ENCODE peak calls at places on chromosomes 16 and 17, in ten cellular contexts. One of them, this sample, is unnamed.

GRCh38 chr17:76527430-76528111 is 9.9 kb downstream of the CYGB start:
- DNase-seq in right lobe of liver: no peak
- DNase-seq in brain microvascular endothelial cell: peak
- DNase-seq in lung: peak
- DNase-seq in A549: no peak
- DNase-seq in RWPE2: peak
- DNase-seq in cardiac muscle cell: no peak
- DNase-seq in Caco-2: no peak
- DNase-seq in PC-9: peak
- DNase-seq in AG04449: no peak
- DNase-seq in this sample: no peak

GRCh38 chr17:265726-266125 is 84.3 kb upstream of the DOC2B start:
- DNase-seq in cardiac muscle cell: no peak
- DNase-seq in lung: no peak
- DNase-seq in right lobe of liver: peak
- DNase-seq in A549: no peak
- DNase-seq in brain microvascular endothelial cell: no peak
- DNase-seq in PC-9: no peak
- DNase-seq in RWPE2: peak
- DNase-seq in AG04449: no peak
- DNase-seq in Caco-2: peak
- DNase-seq in this sample: no peak

GRCh38 chr16:27599606-27600005 is 49.7 kb downstream of the KATNIP start:
- DNase-seq in AG04449: no peak
- DNase-seq in Caco-2: no peak
- DNase-seq in lung: no peak
- DNase-seq in PC-9: no peak
- DNase-seq in brain microvascular endothelial cell: no peak
- DNase-seq in A549: no peak
- DNase-seq in RWPE2: no peak
- DNase-seq in cardiac muscle cell: no peak
- DNase-seq in right lobe of liver: no peak
- DNase-seq in this sample: no peak

GRCh38 chr17:31390748-31391495 is 553 bp upstream of the RAB11FIP4 start:
- DNase-seq in A549: no peak
- DNase-seq in brain microvascular endothelial cell: no peak
- DNase-seq in right lobe of liver: no peak
- DNase-seq in Caco-2: no peak
- DNase-seq in RWPE2: peak
- DNase-seq in lung: no peak
- DNase-seq in PC-9: no peak
- DNase-seq in AG04449: no peak
- DNase-seq in cardiac muscle cell: no peak
- DNase-seq in this sample: no peak

GRCh38 chr16:52318259-52319008 is 228.5 kb downstream of the TOX3 start:
- DNase-seq in A549: no peak
- DNase-seq in cardiac muscle cell: no peak
- DNase-seq in RWPE2: no peak
- DNase-seq in lung: no peak
- DNase-seq in PC-9: no peak
- DNase-seq in AG04449: no peak
- DNase-seq in right lobe of liver: no peak
- DNase-seq in Caco-2: no peak
- DNase-seq in brain microvascular endothelial cell: no peak
- DNase-seq in this sample: no peak

GRCh38 chr16:82603784-82604411 is 22.9 kb upstream of the CDH13 start:
- DNase-seq in right lobe of liver: peak
- DNase-seq in AG04449: peak
- DNase-seq in Caco-2: peak
- DNase-seq in brain microvascular endothelial cell: peak
- DNase-seq in PC-9: no peak
- DNase-seq in A549: no peak
- DNase-seq in cardiac muscle cell: peak
- DNase-seq in lung: no peak
- DNase-seq in RWPE2: no peak
- DNase-seq in this sample: no peak

GRCh38 chr17:78013683-78014467 is 55.4 kb downstream of the TNRC6C start:
- DNase-seq in lung: peak
- DNase-seq in right lobe of liver: no peak
- DNase-seq in A549: peak
- DNase-seq in AG04449: peak
- DNase-seq in RWPE2: no peak
- DNase-seq in brain microvascular endothelial cell: peak
- DNase-seq in Caco-2: peak
- DNase-seq in PC-9: peak
- DNase-seq in cardiac muscle cell: peak
- DNase-seq in this sample: peak

GRCh38 chr17:45574376-45574775 is 83.9 kb upstream of the PLEKHM1 start:
- DNase-seq in lung: no peak
- DNase-seq in Caco-2: no peak
- DNase-seq in AG04449: peak
- DNase-seq in right lobe of liver: no peak
- DNase-seq in RWPE2: no peak
- DNase-seq in brain microvascular endothelial cell: peak
- DNase-seq in cardiac muscle cell: no peak
- DNase-seq in A549: no peak
- DNase-seq in PC-9: no peak
- DNase-seq in this sample: no peak

GRCh38 chr17:1673041-1673790 is 11.5 kb downstream of the PRPF8 start:
- DNase-seq in AG04449: no peak
- DNase-seq in lung: no peak
- DNase-seq in right lobe of liver: no peak
- DNase-seq in PC-9: peak
- DNase-seq in RWPE2: no peak
- DNase-seq in A549: no peak
- DNase-seq in Caco-2: no peak
- DNase-seq in cardiac muscle cell: no peak
- DNase-seq in brain microvascular endothelial cell: no peak
- DNase-seq in this sample: no peak

GRCh38 chr17:77963441-77963840 is 4.9 kb downstream of the TNRC6C start:
- DNase-seq in Caco-2: no peak
- DNase-seq in right lobe of liver: no peak
- DNase-seq in A549: no peak
- DNase-seq in AG04449: peak
- DNase-seq in lung: no peak
- DNase-seq in PC-9: no peak
- DNase-seq in brain microvascular endothelial cell: peak
- DNase-seq in cardiac muscle cell: peak
- DNase-seq in RWPE2: no peak
- DNase-seq in this sample: no peak

GRCh38 chr17:3505008-3505407 is 29.2 kb downstream of the ASPA start:
- DNase-seq in Caco-2: no peak
- DNase-seq in lung: no peak
- DNase-seq in RWPE2: no peak
- DNase-seq in right lobe of liver: no peak
- DNase-seq in PC-9: no peak
- DNase-seq in cardiac muscle cell: no peak
- DNase-seq in A549: no peak
- DNase-seq in AG04449: no peak
- DNase-seq in brain microvascular endothelial cell: no peak
- DNase-seq in this sample: no peak

GRCh38 chr17:3497101-3497500 is 21.3 kb downstream of the ASPA start:
- DNase-seq in A549: no peak
- DNase-seq in PC-9: no peak
- DNase-seq in lung: no peak
- DNase-seq in RWPE2: no peak
- DNase-seq in right lobe of liver: no peak
- DNase-seq in brain microvascular endothelial cell: no peak
- DNase-seq in Caco-2: no peak
- DNase-seq in cardiac muscle cell: no peak
- DNase-seq in AG04449: no peak
- DNase-seq in this sample: no peak

GRCh38 chr17:3506054-3506453 is 30.3 kb downstream of the ASPA start:
- DNase-seq in A549: no peak
- DNase-seq in PC-9: no peak
- DNase-seq in AG04449: no peak
- DNase-seq in right lobe of liver: peak
- DNase-seq in Caco-2: no peak
- DNase-seq in brain microvascular endothelial cell: no peak
- DNase-seq in cardiac muscle cell: no peak
- DNase-seq in lung: no peak
- DNase-seq in RWPE2: no peak
- DNase-seq in this sample: no peak

DNA sequence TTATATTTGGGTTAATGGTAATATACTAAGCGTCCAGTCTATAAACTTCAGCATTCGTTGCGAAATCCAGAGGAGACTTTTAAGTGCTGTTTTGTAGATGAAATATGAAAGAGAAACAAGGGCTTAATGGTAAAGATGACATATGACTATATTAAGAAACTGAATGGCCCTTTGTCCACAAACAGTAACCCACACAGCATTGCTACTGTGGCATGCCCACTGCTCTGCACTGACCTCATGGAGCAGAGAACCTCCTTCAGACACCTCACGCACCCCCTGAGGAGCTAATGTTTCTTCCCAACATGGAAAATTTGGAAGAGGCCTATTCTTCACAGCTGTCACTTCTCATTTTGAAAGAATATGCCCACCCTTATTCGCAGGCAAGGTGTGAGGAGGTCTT is 26.7 kb downstream of the ASPA start:
- DNase-seq in PC-9: no peak
- DNase-seq in AG04449: no peak
- DNase-seq in A549: no peak
- DNase-seq in cardiac muscle cell: no peak
- DNase-seq in lung: no peak
- DNase-seq in Caco-2: no peak
- DNase-seq in RWPE2: no peak
- DNase-seq in right lobe of liver: no peak
- DNase-seq in brain microvascular endothelial cell: no peak
- DNase-seq in this sample: no peak
- H3K4me3 ChIP-seq in PC-9: no peak
- H3K4me3 ChIP-seq in AG04449: no peak
- H3K4me3 ChIP-seq in A549: no peak
- H3K4me3 ChIP-seq in cardiac muscle cell: no peak
- H3K4me3 ChIP-seq in lung: no peak
- H3K4me3 ChIP-seq in Caco-2: no peak
- H3K4me3 ChIP-seq in RWPE2: no peak
- H3K4me3 ChIP-seq in right lobe of liver: no peak
- H3K4me3 ChIP-seq in brain microvascular endothelial cell: no peak
- H3K4me3 ChIP-seq in this sample: no peak

GRCh38 chr16:54931041-54931756 is 534 bp downstream of the IRX5 start:
- DNase-seq in AG04449: no peak
- DNase-seq in right lobe of liver: peak
- DNase-seq in A549: peak
- DNase-seq in Caco-2: no peak
- DNase-seq in lung: no peak
- DNase-seq in PC-9: no peak
- DNase-seq in brain microvascular endothelial cell: no peak
- DNase-seq in RWPE2: no peak
- DNase-seq in cardiac muscle cell: peak
- DNase-seq in this sample: no peak

GRCh38 chr16:54931757-54932660 is 1.3 kb downstream of the IRX5 start:
- DNase-seq in right lobe of liver: no peak
- DNase-seq in lung: no peak
- DNase-seq in AG04449: no peak
- DNase-seq in RWPE2: no peak
- DNase-seq in PC-9: no peak
- DNase-seq in Caco-2: no peak
- DNase-seq in cardiac muscle cell: peak
- DNase-seq in A549: no peak
- DNase-seq in brain microvascular endothelial cell: no peak
- DNase-seq in this sample: no peak

GRCh38 chr16:54928421-54929089 is 2.1 kb upstream of the IRX5 start:
- DNase-seq in RWPE2: no peak
- DNase-seq in PC-9: peak
- DNase-seq in lung: peak
- DNase-seq in cardiac muscle cell: no peak
- DNase-seq in brain microvascular endothelial cell: no peak
- DNase-seq in right lobe of liver: peak
- DNase-seq in Caco-2: peak
- DNase-seq in AG04449: no peak
- DNase-seq in A549: peak
- DNase-seq in this sample: peak

GRCh38 chr16:54929090-54930033 is 1.3 kb upstream of the IRX5 start:
- DNase-seq in lung: peak
- DNase-seq in PC-9: peak
- DNase-seq in cardiac muscle cell: peak
- DNase-seq in Caco-2: peak
- DNase-seq in right lobe of liver: peak
- DNase-seq in AG04449: peak
- DNase-seq in brain microvascular endothelial cell: peak
- DNase-seq in A549: peak
- DNase-seq in RWPE2: peak
- DNase-seq in this sample: peak

GRCh38 chr16:54930034-54930938 is at the start of gene IRX5:
- DNase-seq in RWPE2: peak
- DNase-seq in right lobe of liver: peak
- DNase-seq in lung: peak
- DNase-seq in brain microvascular endothelial cell: peak
- DNase-seq in PC-9: peak
- DNase-seq in AG04449: peak
- DNase-seq in Caco-2: peak
- DNase-seq in A549: peak
- DNase-seq in cardiac muscle cell: peak
- DNase-seq in this sample: peak
- TF ChIP-seq CTCF in RWPE2: no peak
- TF ChIP-seq CTCF in right lobe of liver: peak
- TF ChIP-seq CTCF in lung: no peak
- TF ChIP-seq CTCF in brain microvascular endothelial cell: no peak
- TF ChIP-seq CTCF in PC-9: no peak
- TF ChIP-seq CTCF in AG04449: peak
- TF ChIP-seq CTCF in Caco-2: no peak
- TF ChIP-seq CTCF in A549: no peak
- TF ChIP-seq CTCF in cardiac muscle cell: peak
- TF ChIP-seq CTCF in this sample: no peak

GRCh38 chr17:5234645-5235576 is at the start of gene SCIMP:
- DNase-seq in right lobe of liver: peak
- DNase-seq in Caco-2: no peak
- DNase-seq in cardiac muscle cell: no peak
- DNase-seq in RWPE2: no peak
- DNase-seq in AG04449: no peak
- DNase-seq in lung: peak
- DNase-seq in brain microvascular endothelial cell: no peak
- DNase-seq in PC-9: no peak
- DNase-seq in A549: no peak
- DNase-seq in this sample: no peak
- H3K4me3 ChIP-seq in right lobe of liver: no peak
- H3K4me3 ChIP-seq in Caco-2: no peak
- H3K4me3 ChIP-seq in cardiac muscle cell: no peak
- H3K4me3 ChIP-seq in RWPE2: no peak
- H3K4me3 ChIP-seq in AG04449: no peak
- H3K4me3 ChIP-seq in lung: no peak
- H3K4me3 ChIP-seq in brain microvascular endothelial cell: no peak
- H3K4me3 ChIP-seq in PC-9: no peak
- H3K4me3 ChIP-seq in A549: no peak
- H3K4me3 ChIP-seq in this sample: peak

DNA sequence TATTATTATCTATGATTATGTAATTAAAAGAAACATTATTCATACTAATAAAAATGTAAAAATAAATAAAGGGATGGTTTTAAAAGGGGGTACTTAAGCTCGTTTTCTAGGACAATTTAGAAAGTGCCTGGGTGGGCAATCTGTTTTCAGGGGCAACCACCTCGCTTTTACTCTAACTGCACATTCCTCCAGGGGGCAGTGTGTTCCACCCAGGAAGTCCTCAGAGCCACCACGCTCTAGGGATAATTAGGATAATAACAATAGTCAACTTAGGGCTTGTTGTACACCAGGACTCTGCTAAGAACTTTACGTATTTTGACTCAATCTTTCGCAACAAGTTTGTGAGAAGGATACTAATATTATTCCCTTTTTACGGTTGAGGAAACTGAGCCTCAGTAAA is 396.7 kb upstream of the MAF start:
- DNase-seq in RWPE2: no peak
- DNase-seq in cardiac muscle cell: peak
- DNase-seq in A549: no peak
- DNase-seq in Caco-2: no peak
- DNase-seq in right lobe of liver: no peak
- DNase-seq in lung: no peak
- DNase-seq in PC-9: no peak
- DNase-seq in brain microvascular endothelial cell: no peak
- DNase-seq in AG04449: no peak
- DNase-seq in this sample: no peak
- TF ChIP-seq CTCF in RWPE2: peak
- TF ChIP-seq CTCF in cardiac muscle cell: peak
- TF ChIP-seq CTCF in A549: peak
- TF ChIP-seq CTCF in Caco-2: peak
- TF ChIP-seq CTCF in right lobe of liver: peak
- TF ChIP-seq CTCF in lung: peak
- TF ChIP-seq CTCF in PC-9: peak
- TF ChIP-seq CTCF in brain microvascular endothelial cell: peak
- TF ChIP-seq CTCF in AG04449: peak
- TF ChIP-seq CTCF in this sample: peak